ENCODE peak calls at places on chromosomes 3 and 15, in eight cellular contexts. O, T, C, J, A, L, X and S are unnamed samples.

GRCh38 chr15:63839717-63840116 is 6.0 kb upstream of the HERC1 start:
- DNase-seq in T (peak; percentile 24), L (no peak), X (no peak), O (no peak), A (no peak), C (no peak), J (no peak), S (no peak)

GRCh38 chr3:158509891-158510290 is 61.1 kb upstream of the MLF1 start:
- DNase-seq in O (no peak), A (no peak), T (no peak), C (no peak), X (no peak), J (no peak), L (no peak), S (no peak)

GRCh38 chr15:45333550-45333949 is 44.8 kb downstream of the GATM start:
- DNase-seq in J (no peak), L (no peak), O (peak; percentile 78), C (peak; percentile 46), A (peak; percentile 27), X (no peak), T (peak; percentile 21), S (peak; percentile 57)

GRCh38 chr3:118932822-118933558 is 101.7 kb downstream of the IGSF11 start:
- DNase-seq in J (no peak), A (no peak), C (no peak), X (no peak), T (no peak), O (peak; percentile 70), L (no peak), S (no peak)

GRCh38 chr15:72136170-72137051 is 18.2 kb downstream of the SENP8 start:
- DNase-seq in A (no peak), L (no peak), O (no peak), C (no peak), X (no peak), T (no peak), J (no peak), S (no peak)

GRCh38 chr15:101510212-101511197 is 21.0 kb upstream of the PCSK6 start:
- DNase-seq in A (no peak), L (no peak), J (no peak), X (no peak), O (no peak), C (no peak), T (no peak), S (no peak)

GRCh38 chr3:12195231-12195630 is 36.5 kb upstream of the TIMP4 start:
- DNase-seq in L (no peak), O (no peak), C (no peak), J (no peak), X (no peak), A (no peak), T (no peak), S (no peak)

GRCh38 chr3:50617096-50617791 is at the start of gene MAPKAPK3:
- DNase-seq in A (no peak), L (no peak), J (no peak), O (peak; percentile 82), C (peak; percentile 39), T (peak; percentile 48), X (peak; percentile 47), S (peak; percentile 11)

GRCh38 chr15:94119215-94119815 is 112.0 kb upstream of the MCTP2 start:
- DNase-seq in L (no peak), C (no peak), A (no peak), O (peak; percentile 76), T (peak; percentile 8), X (no peak), J (no peak), S (no peak)

GRCh38 chr15:67460521-67460920 is 60.4 kb upstream of the C15orf61 start:
- DNase-seq in A (no peak), X (no peak), L (no peak), C (no peak), T (no peak), J (no peak), O (no peak), S (no peak)

GRCh38 chr15:85580914-85581313 is 200.5 kb downstream of the AKAP13 start:
- DNase-seq in L (no peak), X (no peak), C (no peak), J (no peak), T (no peak), O (no peak), A (peak; percentile 37), S (no peak)

GRCh38 chr3:36792342-36792741 is 28.0 kb upstream of the DCLK3 start:
- DNase-seq in X (peak; percentile 51), A (peak; percentile 62), C (peak; percentile 79), T (peak; percentile 66), J (peak; percentile 8), O (no peak), L (peak; percentile 5), S (peak; percentile 36)

GRCh38 chr3:65098400-65098799 is 410.6 kb upstream of the ADAMTS9 start:
- DNase-seq in J (no peak), O (no peak), C (no peak), X (no peak), A (no peak), L (no peak), T (no peak), S (no peak)

GRCh38 chr15:31403606-31404005 is 77.0 kb downstream of the KLF13 start:
- DNase-seq in A (peak; percentile 61), J (no peak), L (no peak), O (no peak), T (no peak), X (no peak), C (no peak), S (peak; percentile 45)

GRCh38 chr15:31353931-31354330 is 27.3 kb downstream of the KLF13 start:
- DNase-seq in L (no peak), A (no peak), O (no peak), X (no peak), C (no peak), J (no peak), T (no peak), S (peak; percentile 43)

GRCh38 chr3:134672571-134672970 is 21.7 kb upstream of the KY start:
- DNase-seq in L (no peak), J (no peak), C (no peak), T (no peak), X (no peak), A (no peak), O (no peak), S (no peak)

GRCh38 chr3:192906940-192907339 is 10.7 kb downstream of the MB21D2 start:
- DNase-seq in X (no peak), L (no peak), O (no peak), C (no peak), J (no peak), A (no peak), T (no peak), S (peak; percentile 81)

GRCh38 chr15:80693682-80694623 is 1.2 kb upstream of the ABHD17C start:
- DNase-seq in C (no peak), O (no peak), A (peak; percentile 48), J (peak; percentile 32), T (no peak), X (peak; percentile 20), L (no peak), S (peak; percentile 46)

GRCh38 chr3:71718069-71718468 is 7.1 kb downstream of the EIF4E3 start:
- DNase-seq in A (no peak), C (no peak), X (no peak), J (no peak), L (no peak), O (no peak), T (no peak), S (no peak)

GRCh38 chr3:73667889-73668288 is 43.1 kb upstream of the PDZRN3 start:
- DNase-seq in L (no peak), A (no peak), O (no peak), X (no peak), C (no peak), J (no peak), T (no peak), S (no peak)

GRCh38 chr15:83947156-83947555 is 288.4 kb upstream of the GOLGA6L4 start:
- DNase-seq in X (no peak), T (no peak), A (no peak), O (no peak), C (no peak), L (no peak), J (no peak), S (no peak)

DNA sequence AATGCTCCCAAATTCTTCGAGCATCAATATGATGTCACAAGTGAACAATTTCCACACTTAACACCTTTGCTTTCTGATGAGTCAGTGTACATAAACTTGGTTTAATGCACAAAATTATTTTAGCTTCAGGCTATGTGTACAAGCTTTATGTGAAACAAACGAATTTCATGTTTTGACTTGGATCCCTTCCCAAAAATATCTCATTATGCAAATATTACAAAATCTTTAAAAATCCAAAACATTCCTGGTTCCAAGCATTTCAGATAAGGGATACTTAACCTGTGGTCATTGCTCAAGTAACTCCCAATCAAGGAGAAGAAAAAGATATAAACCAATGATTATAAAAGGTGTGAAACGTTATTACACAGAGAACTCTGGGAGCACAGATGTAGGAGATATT is 25.2 kb downstream of the RAB5A start:
- DNase-seq in T (no peak), L (no peak), C (no peak), O (no peak), X (no peak), J (no peak), A (peak; percentile 41), S (peak; percentile 54)
- TF ChIP-seq CTCF in T (no peak), L (no peak), C (no peak), O (no peak), X (no peak), J (no peak), A (no peak), S (no peak)

GRCh38 chr3:15329058-15330005 is 3.1 kb downstream of the SH3BP5 start:
- DNase-seq in A (no peak), C (no peak), X (no peak), L (no peak), J (no peak), T (no peak), O (peak; percentile 85), S (no peak)
- H3K4me3 ChIP-seq in A (no peak overlapping the region), C (no peak overlapping the region), X (no peak overlapping the region), L (no peak overlapping the region), J (no peak overlapping the region), T (no peak overlapping the region), O (no peak overlapping the region), S (no peak overlapping the region)

GRCh38 chr15:65286704-65287514 is at the start of gene PARP16:
- DNase-seq in O (peak; percentile 96), X (peak; percentile 94), C (peak; percentile 97), T (peak; percentile 96), J (peak; percentile 83), A (peak; percentile 83), L (no peak), S (peak; percentile 82)
- TF ChIP-seq CTCF in O (peak; percentile 55), X (peak; percentile 43), C (peak; percentile 34), T (peak; percentile 32), J (peak; percentile 36), A (peak; percentile 43), L (peak; percentile 67), S (peak; percentile 28)

GRCh38 chr3:87225659-87226058 is 1.4 kb upstream of the CHMP2B start:
- DNase-seq in X (no peak), T (no peak), L (no peak), O (peak; percentile 76), J (no peak), A (no peak), C (no peak), S (no peak)

GRCh38 chr3:87227104-87227834 is at the start of gene CHMP2B:
- DNase-seq in C (peak; percentile 93), T (peak; percentile 95), X (peak; percentile 93), J (peak; percentile 80), O (peak; percentile 97), A (peak; percentile 95), L (no peak), S (peak; percentile 94)

GRCh38 chr3:87228316-87228715 is 1.2 kb downstream of the CHMP2B start:
- DNase-seq in L (no peak), J (no peak), T (no peak), O (no peak), X (no peak), C (no peak), A (peak; percentile 39), S (no peak)

GRCh38 chr3:87227835-87228144 is 681 bp downstream of the CHMP2B start:
- DNase-seq in L (no peak), O (no peak), T (no peak), C (no peak), J (no peak), A (no peak), X (peak; percentile 7), S (peak; percentile 15)

GRCh38 chr3:87229113-87229512 is 2.0 kb downstream of the CHMP2B start:
- DNase-seq in A (no peak), X (no peak), L (no peak), O (no peak), T (no peak), C (no peak), J (no peak), S (no peak)
- H3K4me3 ChIP-seq in A (no peak overlapping the region), X (no peak overlapping the region), L (no peak overlapping the region), O (no peak overlapping the region), T (no peak overlapping the region), C (no peak overlapping the region), J (peak overlapping the region; percentile 84), S (no peak overlapping the region)